ENCODE peak calls at places on chromosome 5, in eight cellular contexts. V, F, O, J, T, L, N and B are unnamed samples.

GRCh38 chr5:170631471-170632195 is 127.8 kb downstream of the KCNIP1 start:
- DNase-seq in V (no peak), F (no peak), O (peak), J (no peak), T (peak), L (peak), N (peak), B (peak)

GRCh38 chr5:30100148-30100547 is 1093.3 kb upstream of the CDH6 start:
- DNase-seq in V (no peak), F (no peak), O (no peak), J (no peak), T (no peak), L (no peak), N (no peak), B (no peak)

GRCh38 chr5:77355074-77355473 is 137.0 kb downstream of the WDR41 start:
- DNase-seq in V (no peak), F (no peak), O (no peak), J (no peak), T (no peak), L (no peak), N (no peak), B (no peak)

GRCh38 chr5:1374030-1374679 is 29.3 kb upstream of the CLPTM1L start:
- DNase-seq in V (no peak), F (no peak), O (no peak), J (no peak), T (no peak), L (no peak), N (peak), B (no peak)

GRCh38 chr5:43773032-43773830 is 170.3 kb downstream of the NNT start:
- DNase-seq in V (no peak), F (peak), O (no peak), J (no peak), T (no peak), L (peak), N (no peak), B (peak)

GRCh38 chr5:8905021-8905420 is 640.9 kb downstream of the SEMA5A start:
- DNase-seq in V (no peak), F (peak), O (no peak), J (no peak), T (peak), L (no peak), N (no peak), B (no peak)

GRCh38 chr5:112848116-112848811 is 12.8 kb upstream of the SRP19 start:
- DNase-seq in V (peak), F (peak), O (peak), J (no peak), T (peak), L (peak), N (peak), B (peak)

GRCh38 chr5:142675211-142675599 is 10.7 kb downstream of the FGF1 start:
- DNase-seq in V (no peak), F (no peak), O (no peak), J (no peak), T (no peak), L (no peak), N (no peak), B (no peak)

GRCh38 chr5:135209495-135209837 is 175.4 kb upstream of the PITX1 start:
- DNase-seq in V (no peak), F (no peak), O (no peak), J (no peak), T (no peak), L (no peak), N (no peak), B (no peak)

GRCh38 chr5:130541617-130542221 is 623.3 kb downstream of the HINT1 start:
- DNase-seq in V (peak), F (no peak), O (no peak), J (no peak), T (peak), L (no peak), N (no peak), B (no peak)